ENCODE peak calls at places on chromosome 6, in four cellular contexts. M, G, K and D are unnamed samples.

GRCh38 chr6:25971187-25971811 is 8.7 kb downstream of the TRIM38 start:
- DNase-seq in M (peak), G (no peak), K (peak), D (no peak)

GRCh38 chr6:136873733-136874132 is 48.4 kb upstream of the SLC35D3 start:
- DNase-seq in M (peak), G (no peak), K (no peak), D (no peak)

GRCh38 chr6:113364781-113365545 is 492.2 kb upstream of the MARCKS start:
- DNase-seq in M (peak), G (no peak), K (no peak), D (no peak)

GRCh38 chr6:136288566-136289326 is 900 bp downstream of the BCLAF1 start:
- DNase-seq in M (peak), G (peak), K (peak), D (peak)

GRCh38 chr6:13978787-13979186 is 54.0 kb downstream of the RNF182 start:
- DNase-seq in M (no peak), G (no peak), K (no peak), D (no peak)

GRCh38 chr6:134177753-134178229 is 125.4 kb upstream of the SLC2A12 start:
- DNase-seq in M (peak), G (no peak), K (no peak), D (no peak)

GRCh38 chr6:117706504-117706903 is 31.2 kb downstream of the NUS1 start:
- DNase-seq in M (no peak), G (no peak), K (no peak), D (no peak)

GRCh38 chr6:33407132-33407718 is 3.6 kb upstream of the PHF1 start:
- DNase-seq in M (peak), G (no peak), K (no peak), D (no peak)

GRCh38 chr6:132860254-132860653 is 45.9 kb downstream of the RPS12 start:
- DNase-seq in M (no peak), G (no peak), K (no peak), D (no peak)

GRCh38 chr6:142074516-142074915 is 58.2 kb upstream of the GJE1 start:
- DNase-seq in M (no peak), G (no peak), K (no peak), D (no peak)

GRCh38 chr6:138099832-138100231 is 7.4 kb downstream of the PERP start:
- DNase-seq in M (peak), G (no peak), K (peak), D (no peak)

GRCh38 chr6:36976005-36976261 is 10.1 kb downstream of the MTCH1 start:
- DNase-seq in M (no peak), G (no peak), K (no peak), D (no peak)

GRCh38 chr6:163780993-163781392 is 366.5 kb downstream of the QKI start:
- DNase-seq in M (no peak), G (no peak), K (no peak), D (no peak)

GRCh38 chr6:63792846-63793245 is 157.2 kb downstream of the PHF3 start:
- DNase-seq in M (no peak), G (no peak), K (no peak), D (no peak)

GRCh38 chr6:141326426-141326825 is 806.3 kb upstream of the GJE1 start:
- DNase-seq in M (peak), G (no peak), K (peak), D (no peak)

GRCh38 chr6:7249946-7250643 is 62.9 kb downstream of the SSR1 start:
- DNase-seq in M (no peak), G (no peak), K (no peak), D (no peak)

GRCh38 chr6:34189806-34190503 is 44.1 kb upstream of the GRM4 start:
- DNase-seq in M (no peak), G (peak), K (no peak), D (peak)

GRCh38 chr6:2749972-2750600 is 636 bp downstream of the MYLK4 start:
- DNase-seq in M (peak), G (no peak), K (peak), D (peak)

GRCh38 chr6:137167702-137168377 is 5.6 kb downstream of the IL22RA2 start:
- DNase-seq in M (no peak), G (no peak), K (no peak), D (no peak)

GRCh38 chr6:41162687-41163418 is at the start of gene TREM2:
- DNase-seq in M (no peak), G (peak), K (no peak), D (no peak)

GRCh38 chr6:73898599-73898998 is 202.6 kb downstream of the CD109 start:
- DNase-seq in M (peak), G (no peak), K (no peak), D (no peak)

GRCh38 chr6:13712485-13712990 is 903 bp upstream of the RANBP9 start:
- DNase-seq in M (peak), G (no peak), K (no peak), D (no peak)

GRCh38 chr6:41618598-41618997 is 19.7 kb upstream of the MDFI start:
- DNase-seq in M (no peak), G (peak), K (no peak), D (no peak)

GRCh38 chr6:33343953-33344611 is 26.5 kb upstream of the ZBTB22 start:
- DNase-seq in M (no peak), G (no peak), K (no peak), D (no peak)

GRCh38 chr6:27145731-27146455 is 101.6 kb upstream of the PRSS16 start:
- DNase-seq in M (peak), G (peak), K (peak), D (peak)

GRCh38 chr6:91487729-91488392 is 901.0 kb upstream of the MAP3K7 start:
- DNase-seq in M (no peak), G (no peak), K (no peak), D (no peak)

GRCh38 chr6:22333802-22334201 is 37.0 kb upstream of the PRL start:
- DNase-seq in M (no peak), G (no peak), K (no peak), D (no peak)

GRCh38 chr6:128515550-128516513 is 4.6 kb downstream of the PTPRK start:
- DNase-seq in M (peak), G (no peak), K (no peak), D (no peak)

GRCh38 chr6:41560440-41561192 is 14.4 kb downstream of the FOXP4 start:
- DNase-seq in M (peak), G (no peak), K (no peak), D (peak)

GRCh38 chr6:137913996-137914529 is 47.0 kb downstream of the TNFAIP3 start:
- DNase-seq in M (no peak), G (no peak), K (no peak), D (no peak)

GRCh38 chr6:220736-221475 is 71.4 kb upstream of the DUSP22 start:
- DNase-seq in M (peak), G (peak), K (no peak), D (no peak)

GRCh38 chr6:56624046-56624727 is 18.5 kb downstream of the DST start:
- DNase-seq in M (no peak), G (no peak), K (no peak), D (no peak)

GRCh38 chr6:158554611-158555361 is 5.1 kb upstream of the TMEM181 start:
- DNase-seq in M (no peak), G (no peak), K (no peak), D (no peak)

GRCh38 chr6:109071125-109071917 is 23.3 kb downstream of the SESN1 start:
- DNase-seq in M (no peak), G (no peak), K (no peak), D (no peak)

GRCh38 chr6:109069746-109070145 is 24.9 kb downstream of the SESN1 start:
- DNase-seq in M (peak), G (no peak), K (no peak), D (no peak)

GRCh38 chr6:109075934-109076333 is 18.7 kb downstream of the SESN1 start:
- DNase-seq in M (no peak), G (no peak), K (no peak), D (no peak)

GRCh38 chr6:109076421-109076820 is 18.2 kb downstream of the SESN1 start:
- DNase-seq in M (no peak), G (no peak), K (no peak), D (no peak)

GRCh38 chr6:109073344-109074235 is 21.1 kb downstream of the SESN1 start:
- DNase-seq in M (peak), G (no peak), K (peak), D (peak)
- TF ChIP-seq CTCF in M (peak), G (peak), K (peak), D (peak)

GRCh38 chr6:80145921-80146320 is 39.5 kb downstream of the BCKDHB start:
- DNase-seq in M (no peak), G (no peak), K (no peak), D (no peak)

GRCh38 chr6:80145509-80145908 is 39.0 kb downstream of the BCKDHB start:
- DNase-seq in M (peak), G (no peak), K (no peak), D (no peak)

GRCh38 chr6:80144753-80145152 is 38.3 kb downstream of the BCKDHB start:
- DNase-seq in M (peak), G (no peak), K (no peak), D (no peak)

GRCh38 chr6:80142586-80142985 is 36.1 kb downstream of the BCKDHB start:
- DNase-seq in M (peak), G (no peak), K (no peak), D (no peak)

DNA sequence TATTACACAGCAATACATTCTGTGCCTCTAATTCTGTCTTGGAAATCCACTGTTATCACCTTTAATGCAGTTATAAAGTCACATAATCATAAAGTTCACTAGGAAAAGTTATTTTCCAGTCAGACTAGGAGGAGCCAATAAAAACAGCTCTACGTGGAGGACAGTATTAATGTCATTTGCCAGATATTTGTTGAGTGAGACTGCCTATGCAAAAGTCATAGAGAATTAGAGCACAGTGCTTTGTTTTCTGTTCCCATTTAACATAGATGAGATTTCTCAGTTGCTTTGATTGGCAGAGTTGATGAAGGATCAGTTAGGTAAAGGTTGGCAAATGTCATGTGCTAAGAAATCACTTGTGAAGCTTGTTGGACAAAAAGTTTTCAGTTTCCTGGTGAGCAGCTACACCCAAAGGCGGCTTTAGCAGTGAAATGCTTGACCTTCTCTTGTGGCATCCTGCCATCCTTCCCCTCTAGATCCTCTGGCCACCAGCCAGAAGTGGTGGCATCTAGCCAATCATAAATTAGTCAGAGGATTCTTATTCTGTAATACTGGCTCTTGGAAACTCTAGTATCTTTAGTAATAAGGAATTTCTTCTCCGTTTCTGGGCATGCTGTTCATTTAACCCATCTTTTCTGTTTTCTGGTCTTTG is 37.0 kb downstream of the BCKDHB start:
- DNase-seq in M (peak), G (no peak), K (peak), D (no peak)
- TF ChIP-seq CTCF in M (no peak), G (no peak), K (peak), D (no peak)

GRCh38 chr6:71886184-71887005 is at the start of gene RIMS1:
- DNase-seq in M (peak), G (peak), K (no peak), D (peak)
- TF ChIP-seq CTCF in M (peak), G (peak), K (no peak), D (no peak)

DNA sequence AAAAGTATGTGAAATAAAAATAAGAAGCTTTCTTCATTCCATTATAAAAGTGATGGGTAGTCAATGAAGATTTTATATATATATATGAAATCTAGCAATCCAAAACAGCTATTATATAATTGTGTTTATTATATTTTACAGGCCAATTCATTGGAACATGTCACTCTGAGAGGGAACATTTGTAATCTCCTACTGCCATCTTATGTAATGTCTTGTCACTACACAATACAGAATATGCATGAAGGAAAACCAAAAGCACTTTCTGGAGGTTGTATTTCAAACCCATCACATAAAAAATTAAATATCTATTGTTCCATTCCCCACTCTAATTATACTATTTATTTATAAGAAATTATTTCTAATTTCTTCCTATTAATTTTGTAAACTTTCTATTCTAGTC is 31.5 kb upstream of the IRAK1BP1 start:
- DNase-seq in M (peak), G (no peak), K (peak), D (no peak)
- TF ChIP-seq CTCF in M (no peak), G (peak), K (no peak), D (no peak)

GRCh38 chr6:104700371-104701185 is 159.1 kb downstream of the HACE1 start:
- DNase-seq in M (no peak), G (no peak), K (no peak), D (no peak)

GRCh38 chr6:104704191-104704590 is 155.5 kb downstream of the HACE1 start:
- DNase-seq in M (peak), G (no peak), K (no peak), D (no peak)

GRCh38 chr6:104705095-104705707 is 154.5 kb downstream of the HACE1 start:
- DNase-seq in M (peak), G (no peak), K (peak), D (no peak)

GRCh38 chr6:104699598-104700329 is 160.0 kb downstream of the HACE1 start:
- DNase-seq in M (no peak), G (no peak), K (no peak), D (no peak)

GRCh38 chr6:104702126-104702841 is 157.4 kb downstream of the HACE1 start:
- DNase-seq in M (no peak), G (no peak), K (no peak), D (no peak)
- TF ChIP-seq CTCF in M (no peak), G (no peak), K (no peak), D (no peak)